ENCODE peak calls at places on chromosomes 2 and 18, in seven cellular contexts. S is HFF-Myc, C is left ventricle myocardium inferior, X is heart right ventricle, I is fibroblast of the aortic adventitia, P is mammary epithelial cell, L is BJ. J is an unnamed sample.

GRCh38 chr2:1840046-1840445 is 95.7 kb upstream of the PXDN start:
- DNase-seq in X (no peak), S (no peak), C (no peak), P (no peak), I (no peak), L (no peak), J (no peak)

GRCh38 chr2:241770936-241771285 is 5.7 kb upstream of the GAL3ST2 start:
- DNase-seq in I (no peak), L (no peak), P (no peak), C (no peak), X (no peak), S (no peak), J (no peak)

GRCh38 chr2:200860092-200860795 is 4.2 kb downstream of the CLK1 start:
- DNase-seq in I (peak), P (peak), L (no peak), C (no peak), S (no peak), X (no peak), J (peak)

GRCh38 chr2:85902496-85902895 is 13.7 kb upstream of the ST3GAL5 start:
- DNase-seq in X (no peak), S (no peak), L (peak), P (peak), I (peak), C (no peak), J (peak)

GRCh38 chr2:152718909-152719645 is 657 bp downstream of the ARL6IP6 start:
- DNase-seq in C (no peak), L (no peak), P (peak), X (no peak), I (peak), S (peak), J (peak)

GRCh38 chr18:11780042-11780441 is 71.2 kb upstream of the CHMP1B start:
- DNase-seq in P (no peak), X (no peak), C (no peak), I (no peak), L (no peak), S (no peak), J (no peak)

GRCh38 chr2:84636080-84636971 is 120.0 kb downstream of the DNAH6 start:
- DNase-seq in C (no peak), S (no peak), I (peak), L (no peak), X (no peak), P (no peak), J (no peak)

GRCh38 chr2:206396216-206396615 is 47.1 kb upstream of the ADAM23 start:
- DNase-seq in X (no peak), C (no peak), I (no peak), S (no peak), P (no peak), L (no peak), J (no peak)

GRCh38 chr2:124668161-124668560 is 643.1 kb downstream of the CNTNAP5 start:
- DNase-seq in P (no peak), L (no peak), X (no peak), S (no peak), I (no peak), C (no peak), J (no peak)

GRCh38 chr2:144198116-144198515 is 321.8 kb downstream of the ZEB2 start:
- DNase-seq in I (peak), C (no peak), X (no peak), L (no peak), P (peak), S (peak), J (peak)

DNA sequence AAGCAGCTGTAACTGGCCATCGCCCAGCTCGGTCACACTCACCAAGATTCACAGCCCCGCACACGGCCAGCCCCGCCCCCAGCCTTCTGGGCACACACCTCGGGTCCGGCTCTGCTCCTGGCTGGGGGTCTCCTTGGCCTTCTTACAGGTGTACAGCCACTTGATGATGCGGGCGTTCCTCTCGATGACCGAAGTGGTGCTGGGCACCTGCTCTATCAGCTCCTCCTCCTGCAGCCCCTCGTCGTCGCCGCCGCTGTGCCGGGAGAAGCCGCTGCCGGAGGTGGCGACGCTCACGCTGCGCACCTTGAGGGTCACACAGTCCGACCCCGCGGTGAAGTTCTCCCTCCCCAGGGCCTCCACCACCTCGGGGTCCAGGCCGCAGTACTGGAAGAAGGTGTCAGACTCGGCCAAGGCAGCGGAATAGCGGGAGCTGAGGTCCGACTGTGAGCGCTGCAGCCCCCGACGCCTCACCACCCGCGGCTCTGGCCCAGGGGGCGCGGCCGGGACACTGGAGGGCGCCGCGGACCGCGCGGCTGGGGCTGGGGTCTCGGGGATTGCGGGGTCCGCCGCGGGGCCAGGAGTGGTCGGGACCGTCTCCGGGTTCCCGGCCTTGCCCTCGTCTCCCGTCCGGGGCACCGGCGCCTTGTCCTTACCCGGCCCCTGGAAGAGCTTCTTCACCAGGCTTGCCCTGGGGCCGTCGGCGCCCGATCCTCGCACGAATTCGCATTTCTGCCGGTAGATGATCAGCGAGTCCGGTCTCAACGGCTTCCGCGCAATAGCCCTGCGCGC is 769 bp downstream of the FAM110C start:
- DNase-seq in S (no peak), L (no peak), I (no peak), C (no peak), P (peak), X (no peak), J (no peak)
- TF ChIP-seq CTCF in S (no peak), L (no peak), I (no peak), C (no peak), P (no peak), X (no peak), J (no peak)

GRCh38 chr18:54775686-54776085 is 52.6 kb upstream of the RAB27B start:
- DNase-seq in I (peak), P (peak), L (no peak), C (no peak), X (no peak), S (peak), J (peak)
- TF ChIP-seq CTCF in I (peak), P (peak), L (peak), C (no peak), X (no peak), S (peak), J (peak)

GRCh38 chr2:20725782-20726181 is 58.8 kb downstream of the GDF7 start:
- DNase-seq in C (no peak), L (no peak), P (no peak), S (no peak), I (no peak), X (no peak), J (no peak)
- TF ChIP-seq CTCF in C (no peak), L (no peak), P (no peak), S (no peak), I (no peak), X (no peak), J (no peak)

GRCh38 chr2:133674433-133675331 is 106.4 kb upstream of the NCKAP5 start:
- DNase-seq in P (peak), I (peak), C (peak), S (peak), X (peak), L (peak), J (peak)

GRCh38 chr2:133676392-133677130 is 108.3 kb upstream of the NCKAP5 start:
- DNase-seq in S (no peak), X (no peak), P (no peak), L (peak), I (peak), C (no peak), J (peak)

GRCh38 chr2:133680399-133681044 is 112.3 kb upstream of the NCKAP5 start:
- DNase-seq in L (no peak), S (no peak), P (no peak), I (no peak), X (no peak), C (no peak), J (no peak)
- TF ChIP-seq CTCF in L (no peak), S (no peak), P (no peak), I (peak), X (no peak), C (peak), J (peak)

DNA sequence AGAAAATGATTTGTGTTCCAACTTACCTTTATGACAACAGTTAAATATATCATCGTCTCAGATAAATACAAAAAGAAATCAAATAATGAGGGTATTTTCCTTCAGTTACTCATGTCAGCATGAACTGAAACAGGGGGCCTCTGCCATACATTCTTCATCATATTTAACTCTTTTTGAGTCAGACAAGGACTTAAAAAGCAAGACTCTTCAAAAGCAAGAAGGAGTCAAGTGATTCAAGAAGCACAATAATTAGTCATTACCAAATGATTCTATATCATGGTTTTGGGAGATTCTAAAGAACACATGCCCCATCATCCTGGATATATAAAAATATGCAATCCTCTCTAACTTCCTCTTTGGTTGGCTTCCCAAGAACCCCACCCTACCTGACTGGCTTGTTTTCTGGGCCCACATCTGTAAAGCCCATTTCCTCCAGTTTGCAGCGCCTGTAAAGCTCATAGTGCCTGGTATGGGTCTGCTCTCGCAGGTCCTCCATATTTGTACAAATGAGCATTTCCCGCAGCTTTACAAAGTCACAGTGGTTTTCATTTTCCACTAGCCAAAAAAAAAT is 49.7 kb downstream of the SEPTIN10 start:
- DNase-seq in X (peak), P (no peak), L (no peak), C (no peak), S (no peak), I (no peak), J (no peak)
- TF ChIP-seq CTCF in X (no peak), P (no peak), L (no peak), C (no peak), S (no peak), I (no peak), J (no peak)